ENCODE peak calls at places on chromosomes 2 and 18, in nine cellular contexts. B is right lobe of liver, U is astrocyte, L is Panc1, O is epithelial cell of esophagus, W is body of pancreas, R is hepatocyte, H is IMR-90, Q is esophagus squamous epithelium. K is an unnamed sample.

GRCh38 chr2:68971591-68972231 is 2.7 kb upstream of the GKN1 start:
- DNase-seq in B (no peak), U (peak; percentile 96), L (no peak), O (peak; percentile 49), W (no peak), R (no peak), H (peak; percentile 95), Q (no peak), K (no peak)

GRCh38 chr2:222656544-222657446 is 903 bp upstream of the FARSB start:
- DNase-seq in B (no peak), U (no peak), L (no peak), O (no peak), W (no peak), R (no peak), H (no peak), Q (no peak), K (no peak)

GRCh38 chr2:96116424-96116878 is at the start of gene ADRA2B:
- DNase-seq in B (peak; percentile 69), U (no peak), L (no peak), O (peak; percentile 85), W (peak; percentile 80), R (peak; percentile 91), H (no peak), Q (no peak), K (peak; percentile 83)

GRCh38 chr2:196473617-196474016 is 165.9 kb upstream of the CCDC150 start:
- DNase-seq in B (no peak), U (no peak), L (no peak), O (no peak), W (no peak), R (no peak), H (no peak), Q (no peak), K (no peak)

GRCh38 chr2:216664593-216665034 is 30.7 kb downstream of the IGFBP5 start:
- DNase-seq in B (no peak), U (peak; percentile 64), L (no peak), O (peak; percentile 33), W (no peak), R (peak; percentile 69), H (peak; percentile 45), Q (no peak), K (no peak)

GRCh38 chr2:229417906-229418305 is 146.8 kb upstream of the PID1 start:
- DNase-seq in B (no peak), U (no peak), L (no peak), O (no peak), W (no peak), R (no peak), H (no peak), Q (no peak), K (no peak)

GRCh38 chr18:74748809-74749208 is 151.1 kb downstream of the ZNF407 start:
- DNase-seq in B (no peak), U (no peak), L (no peak), O (no peak), W (no peak), R (no peak), H (no peak), Q (no peak), K (no peak)

GRCh38 chr18:3132700-3133099 is 87.1 kb downstream of the MYOM1 start:
- DNase-seq in B (no peak), U (peak; percentile 26), L (no peak), O (no peak), W (no peak), R (no peak), H (no peak), Q (no peak), K (no peak)

GRCh38 chr2:57959380-57959779 is 87.2 kb upstream of the VRK2 start:
- DNase-seq in B (no peak), U (no peak), L (no peak), O (no peak), W (no peak), R (no peak), H (no peak), Q (no peak), K (no peak)

GRCh38 chr2:164599954-164600589 is 21.2 kb downstream of the GRB14 start:
- DNase-seq in B (no peak), U (peak; percentile 55), L (peak; percentile 30), O (peak; percentile 84), W (peak; percentile 72), R (peak; percentile 81), H (peak; percentile 50), Q (no peak), K (peak; percentile 80)
- TF ChIP-seq CTCF in B (peak; percentile 91), U (peak; percentile 91), L (peak; percentile 73), O (peak; percentile 92), W (peak; percentile 76), R (peak; percentile 85), H (peak; percentile 76), Q (peak; percentile 42), K (peak; percentile 95)

GRCh38 chr2:45820048-45820447 is 168.6 kb downstream of the PRKCE start:
- DNase-seq in B (no peak), U (no peak), L (no peak), O (no peak), W (no peak), R (no peak), H (no peak), Q (no peak), K (no peak)
- TF ChIP-seq CTCF in B (no peak), U (no peak), L (no peak), O (no peak), W (no peak), R (no peak), H (no peak), Q (no peak), K (no peak)

GRCh38 chr2:236608710-236609109 is 39.1 kb downstream of the ACKR3 start:
- DNase-seq in B (no peak), U (peak; percentile 16), L (no peak), O (no peak), W (no peak), R (no peak), H (no peak), Q (no peak), K (no peak)

GRCh38 chr2:236608308-236608564 is 38.6 kb downstream of the ACKR3 start:
- DNase-seq in B (no peak), U (peak; percentile 35), L (no peak), O (no peak), W (no peak), R (peak; percentile 26), H (no peak), Q (no peak), K (no peak)

GRCh38 chr2:236606023-236606422 is 36.4 kb downstream of the ACKR3 start:
- DNase-seq in B (no peak), U (no peak), L (no peak), O (no peak), W (no peak), R (no peak), H (no peak), Q (no peak), K (no peak)

GRCh38 chr2:236604971-236605734 is 35.5 kb downstream of the ACKR3 start:
- DNase-seq in B (no peak), U (no peak), L (no peak), O (no peak), W (no peak), R (no peak), H (no peak), Q (no peak), K (no peak)

DNA sequence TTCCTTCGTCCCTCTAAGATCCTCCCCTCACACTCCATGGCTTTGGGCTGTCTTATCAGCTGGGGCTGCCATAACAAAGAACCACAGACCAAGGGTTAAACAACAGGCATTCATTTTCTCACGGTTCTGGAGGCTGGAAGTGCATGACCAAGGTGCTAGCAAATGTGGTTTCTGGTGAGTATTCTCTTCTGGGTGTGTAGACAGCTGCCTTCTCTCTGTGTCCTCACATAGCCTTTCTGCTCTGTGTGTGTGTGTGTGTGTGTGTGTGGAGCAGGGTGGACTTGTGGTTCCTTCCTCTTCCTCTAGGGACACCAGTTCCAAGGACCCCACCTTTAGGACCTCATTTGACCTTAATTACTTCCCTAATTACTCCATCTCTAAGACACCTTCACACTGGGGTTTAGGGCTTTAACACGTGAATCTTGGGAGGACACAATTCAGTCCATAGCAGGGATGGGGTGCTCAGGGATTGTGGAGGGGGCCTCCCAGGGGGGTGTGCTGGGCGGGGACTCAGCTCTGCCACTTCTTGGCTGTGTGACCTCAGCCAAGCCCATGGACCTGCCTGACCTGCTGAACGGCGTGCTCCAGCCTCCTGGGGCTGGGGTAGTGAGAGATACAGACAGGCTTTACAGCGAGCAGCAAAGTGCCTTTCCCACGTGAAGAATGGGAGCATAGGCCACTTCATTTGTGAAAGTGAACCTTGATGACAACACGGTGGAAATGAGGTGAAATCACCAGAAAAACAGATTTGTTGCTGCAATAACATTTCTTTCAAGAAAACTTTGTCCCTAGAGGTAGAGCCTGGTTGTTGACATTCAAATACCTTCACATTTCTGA is 38.1 kb downstream of the ACKR3 start:
- DNase-seq in B (no peak), U (peak; percentile 94), L (no peak), O (peak; percentile 61), W (peak; percentile 77), R (peak; percentile 19), H (peak; percentile 14), Q (no peak), K (peak; percentile 17)
- TF ChIP-seq CTCF in B (no peak), U (peak; percentile 8), L (no peak), O (no peak), W (no peak), R (no peak), H (no peak), Q (no peak), K (no peak)

GRCh38 chr2:38037757-38038615 is 38.0 kb downstream of the CYP1B1 start:
- DNase-seq in B (no peak), U (peak; percentile 48), L (no peak), O (peak; percentile 72), W (no peak), R (peak; percentile 21), H (peak; percentile 47), Q (no peak), K (no peak)
- TF ChIP-seq CTCF in B (no peak), U (peak; percentile 19), L (peak; percentile 35), O (no peak), W (no peak), R (peak; percentile 41), H (no peak), Q (no peak), K (no peak)

GRCh38 chr18:40531061-40531460 is 1424.0 kb upstream of the PIK3C3 start:
- DNase-seq in B (no peak), U (no peak), L (no peak), O (peak; percentile 50), W (no peak), R (no peak), H (peak; percentile 38), Q (no peak), K (no peak)

GRCh38 chr18:40534748-40535147 is 1420.3 kb upstream of the PIK3C3 start:
- DNase-seq in B (no peak), U (no peak), L (no peak), O (peak; percentile 92), W (no peak), R (no peak), H (peak; percentile 61), Q (no peak), K (no peak)

GRCh38 chr18:40524881-40525280 is 1430.2 kb upstream of the PIK3C3 start:
- DNase-seq in B (no peak), U (no peak), L (no peak), O (no peak), W (no peak), R (no peak), H (peak; percentile 5), Q (no peak), K (no peak)

DNA sequence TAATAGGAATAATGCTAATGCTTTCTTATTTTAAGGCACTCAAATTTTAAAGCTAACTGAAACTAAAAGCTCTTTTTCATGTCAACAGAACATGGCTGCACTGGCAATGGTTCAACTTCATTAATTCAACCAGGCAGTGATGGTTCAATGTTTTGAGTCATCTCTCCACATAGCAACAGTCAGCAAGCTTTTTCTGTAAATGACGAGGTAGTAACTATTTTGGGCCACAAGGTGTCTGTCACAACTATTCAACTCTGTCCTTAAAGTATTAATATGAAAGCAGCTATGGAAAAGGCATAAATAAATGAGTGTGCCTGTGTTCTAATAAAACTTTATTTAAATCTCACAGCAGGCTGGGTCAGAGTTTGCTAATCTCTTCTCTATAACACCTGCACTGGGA is 1425.6 kb upstream of the PIK3C3 start:
- DNase-seq in B (no peak), U (peak; percentile 16), L (no peak), O (peak; percentile 57), W (no peak), R (no peak), H (peak; percentile 16), Q (no peak), K (no peak)
- TF ChIP-seq CTCF in B (no peak), U (peak; percentile 9), L (no peak), O (peak; percentile 41), W (no peak), R (peak; percentile 14), H (peak; percentile 9), Q (no peak), K (no peak)